ENCODE peak calls at places on chromosomes 6 and 20, in six cellular contexts. One of them, this sample, is unnamed.

GRCh38 chr6:85660181-85660611 is 17.5 kb upstream of the SYNCRIP start:
- DNase-seq in ureter: no peak
- DNase-seq in NCI-H1694 treated with DMSO at 0.1 percent for 48 hours: no peak
- DNase-seq in Peyer's patch: no peak
- DNase-seq in AG08395: peak
- DNase-seq in activated CD8-positive, alpha-beta memory T cell treated with anti-CD3 and anti-CD28 coated beads for 24 hours: no peak
- DNase-seq in this sample: no peak

GRCh38 chr6:33276864-33277662 is at the start of gene B3GALT4:
- DNase-seq in ureter: peak
- DNase-seq in NCI-H1694 treated with DMSO at 0.1 percent for 48 hours: no peak
- DNase-seq in Peyer's patch: peak
- DNase-seq in AG08395: peak
- DNase-seq in activated CD8-positive, alpha-beta memory T cell treated with anti-CD3 and anti-CD28 coated beads for 24 hours: peak
- DNase-seq in this sample: no peak

GRCh38 chr6:2866183-2866846 is 24.7 kb upstream of the SERPINB1 start:
- DNase-seq in ureter: no peak
- DNase-seq in NCI-H1694 treated with DMSO at 0.1 percent for 48 hours: no peak
- DNase-seq in Peyer's patch: no peak
- DNase-seq in AG08395: no peak
- DNase-seq in activated CD8-positive, alpha-beta memory T cell treated with anti-CD3 and anti-CD28 coated beads for 24 hours: peak
- DNase-seq in this sample: no peak

GRCh38 chr20:22305391-22305790 is 279.0 kb downstream of the FOXA2 start:
- DNase-seq in ureter: no peak
- DNase-seq in NCI-H1694 treated with DMSO at 0.1 percent for 48 hours: no peak
- DNase-seq in Peyer's patch: no peak
- DNase-seq in AG08395: no peak
- DNase-seq in activated CD8-positive, alpha-beta memory T cell treated with anti-CD3 and anti-CD28 coated beads for 24 hours: no peak
- DNase-seq in this sample: no peak

GRCh38 chr6:107786709-107787588 is 37.2 kb downstream of the SCML4 start:
- DNase-seq in ureter: no peak
- DNase-seq in NCI-H1694 treated with DMSO at 0.1 percent for 48 hours: no peak
- DNase-seq in Peyer's patch: peak
- DNase-seq in AG08395: no peak
- DNase-seq in activated CD8-positive, alpha-beta memory T cell treated with anti-CD3 and anti-CD28 coated beads for 24 hours: no peak
- DNase-seq in this sample: peak

GRCh38 chr6:168514216-168514615 is 73.2 kb downstream of the SMOC2 start:
- DNase-seq in ureter: peak
- DNase-seq in NCI-H1694 treated with DMSO at 0.1 percent for 48 hours: no peak
- DNase-seq in Peyer's patch: peak
- DNase-seq in AG08395: no peak
- DNase-seq in activated CD8-positive, alpha-beta memory T cell treated with anti-CD3 and anti-CD28 coated beads for 24 hours: no peak
- DNase-seq in this sample: no peak

GRCh38 chr20:47847882-47848485 is 62.7 kb upstream of the SULF2 start:
- DNase-seq in ureter: no peak
- DNase-seq in NCI-H1694 treated with DMSO at 0.1 percent for 48 hours: peak
- DNase-seq in Peyer's patch: no peak
- DNase-seq in AG08395: no peak
- DNase-seq in activated CD8-positive, alpha-beta memory T cell treated with anti-CD3 and anti-CD28 coated beads for 24 hours: no peak
- DNase-seq in this sample: no peak

GRCh38 chr6:99495466-99495865 is 19.8 kb downstream of the USP45 start:
- DNase-seq in ureter: no peak
- DNase-seq in NCI-H1694 treated with DMSO at 0.1 percent for 48 hours: no peak
- DNase-seq in Peyer's patch: no peak
- DNase-seq in AG08395: no peak
- DNase-seq in activated CD8-positive, alpha-beta memory T cell treated with anti-CD3 and anti-CD28 coated beads for 24 hours: no peak
- DNase-seq in this sample: no peak

GRCh38 chr20:53718142-53718481 is 124.5 kb upstream of the ZNF217 start:
- DNase-seq in ureter: no peak
- DNase-seq in NCI-H1694 treated with DMSO at 0.1 percent for 48 hours: no peak
- DNase-seq in Peyer's patch: no peak
- DNase-seq in AG08395: no peak
- DNase-seq in activated CD8-positive, alpha-beta memory T cell treated with anti-CD3 and anti-CD28 coated beads for 24 hours: no peak
- DNase-seq in this sample: no peak

GRCh38 chr20:33524261-33524660 is 34.4 kb downstream of the CBFA2T2 start:
- DNase-seq in ureter: no peak
- DNase-seq in NCI-H1694 treated with DMSO at 0.1 percent for 48 hours: no peak
- DNase-seq in Peyer's patch: no peak
- DNase-seq in AG08395: no peak
- DNase-seq in activated CD8-positive, alpha-beta memory T cell treated with anti-CD3 and anti-CD28 coated beads for 24 hours: no peak
- DNase-seq in this sample: no peak

GRCh38 chr6:52326540-52327364 is 35.2 kb upstream of the PAQR8 start:
- DNase-seq in ureter: no peak
- DNase-seq in NCI-H1694 treated with DMSO at 0.1 percent for 48 hours: no peak
- DNase-seq in Peyer's patch: no peak
- DNase-seq in AG08395: no peak
- DNase-seq in activated CD8-positive, alpha-beta memory T cell treated with anti-CD3 and anti-CD28 coated beads for 24 hours: no peak
- DNase-seq in this sample: no peak

GRCh38 chr6:7773914-7774313 is 48.0 kb downstream of the BMP6 start:
- DNase-seq in ureter: no peak
- DNase-seq in NCI-H1694 treated with DMSO at 0.1 percent for 48 hours: no peak
- DNase-seq in Peyer's patch: no peak
- DNase-seq in AG08395: no peak
- DNase-seq in activated CD8-positive, alpha-beta memory T cell treated with anti-CD3 and anti-CD28 coated beads for 24 hours: no peak
- DNase-seq in this sample: no peak

GRCh38 chr20:63896136-63896890 is 1.4 kb downstream of the DNAJC5 start:
- DNase-seq in ureter: no peak
- DNase-seq in NCI-H1694 treated with DMSO at 0.1 percent for 48 hours: no peak
- DNase-seq in Peyer's patch: peak
- DNase-seq in AG08395: peak
- DNase-seq in activated CD8-positive, alpha-beta memory T cell treated with anti-CD3 and anti-CD28 coated beads for 24 hours: peak
- DNase-seq in this sample: no peak

GRCh38 chr6:2225422-2226392 is 19.7 kb downstream of the GMDS start:
- DNase-seq in ureter: no peak
- DNase-seq in NCI-H1694 treated with DMSO at 0.1 percent for 48 hours: no peak
- DNase-seq in Peyer's patch: no peak
- DNase-seq in AG08395: no peak
- DNase-seq in activated CD8-positive, alpha-beta memory T cell treated with anti-CD3 and anti-CD28 coated beads for 24 hours: no peak
- DNase-seq in this sample: no peak

GRCh38 chr6:20438462-20439070 is 36.9 kb downstream of the E2F3 start:
- DNase-seq in ureter: no peak
- DNase-seq in NCI-H1694 treated with DMSO at 0.1 percent for 48 hours: peak
- DNase-seq in Peyer's patch: no peak
- DNase-seq in AG08395: peak
- DNase-seq in activated CD8-positive, alpha-beta memory T cell treated with anti-CD3 and anti-CD28 coated beads for 24 hours: no peak
- DNase-seq in this sample: no peak

GRCh38 chr6:150290429-150290828 is 78.4 kb upstream of the IYD start:
- DNase-seq in ureter: no peak
- DNase-seq in NCI-H1694 treated with DMSO at 0.1 percent for 48 hours: no peak
- DNase-seq in Peyer's patch: no peak
- DNase-seq in AG08395: peak
- DNase-seq in activated CD8-positive, alpha-beta memory T cell treated with anti-CD3 and anti-CD28 coated beads for 24 hours: no peak
- DNase-seq in this sample: no peak

GRCh38 chr20:39871013-39871412 is 818.0 kb downstream of the MAFB start:
- DNase-seq in ureter: no peak
- DNase-seq in NCI-H1694 treated with DMSO at 0.1 percent for 48 hours: no peak
- DNase-seq in Peyer's patch: no peak
- DNase-seq in AG08395: no peak
- DNase-seq in activated CD8-positive, alpha-beta memory T cell treated with anti-CD3 and anti-CD28 coated beads for 24 hours: no peak
- DNase-seq in this sample: no peak

GRCh38 chr6:74879234-74879633 is 326.6 kb downstream of the COL12A1 start:
- DNase-seq in ureter: no peak
- DNase-seq in NCI-H1694 treated with DMSO at 0.1 percent for 48 hours: no peak
- DNase-seq in Peyer's patch: no peak
- DNase-seq in AG08395: peak
- DNase-seq in activated CD8-positive, alpha-beta memory T cell treated with anti-CD3 and anti-CD28 coated beads for 24 hours: no peak
- DNase-seq in this sample: no peak

GRCh38 chr6:145141609-145142008 is 593.7 kb downstream of the EPM2A start:
- DNase-seq in ureter: no peak
- DNase-seq in NCI-H1694 treated with DMSO at 0.1 percent for 48 hours: no peak
- DNase-seq in Peyer's patch: no peak
- DNase-seq in AG08395: no peak
- DNase-seq in activated CD8-positive, alpha-beta memory T cell treated with anti-CD3 and anti-CD28 coated beads for 24 hours: no peak
- DNase-seq in this sample: no peak

GRCh38 chr6:33964387-33964786 is 160.6 kb upstream of the MLN start:
- DNase-seq in ureter: no peak
- DNase-seq in NCI-H1694 treated with DMSO at 0.1 percent for 48 hours: no peak
- DNase-seq in Peyer's patch: no peak
- DNase-seq in AG08395: no peak
- DNase-seq in activated CD8-positive, alpha-beta memory T cell treated with anti-CD3 and anti-CD28 coated beads for 24 hours: no peak
- DNase-seq in this sample: no peak

GRCh38 chr6:165220030-165220429 is 89.4 kb downstream of the C6orf118 start:
- DNase-seq in ureter: no peak
- DNase-seq in NCI-H1694 treated with DMSO at 0.1 percent for 48 hours: no peak
- DNase-seq in Peyer's patch: no peak
- DNase-seq in AG08395: no peak
- DNase-seq in activated CD8-positive, alpha-beta memory T cell treated with anti-CD3 and anti-CD28 coated beads for 24 hours: no peak
- DNase-seq in this sample: no peak

GRCh38 chr6:1404713-1405098 is 15.3 kb downstream of the FOXF2 start:
- DNase-seq in ureter: no peak
- DNase-seq in NCI-H1694 treated with DMSO at 0.1 percent for 48 hours: no peak
- DNase-seq in Peyer's patch: peak
- DNase-seq in AG08395: no peak
- DNase-seq in activated CD8-positive, alpha-beta memory T cell treated with anti-CD3 and anti-CD28 coated beads for 24 hours: no peak
- DNase-seq in this sample: no peak

GRCh38 chr6:34792605-34793500 is 970 bp downstream of the BLTP3A start:
- DNase-seq in ureter: peak
- DNase-seq in NCI-H1694 treated with DMSO at 0.1 percent for 48 hours: no peak
- DNase-seq in Peyer's patch: peak
- DNase-seq in AG08395: peak
- DNase-seq in activated CD8-positive, alpha-beta memory T cell treated with anti-CD3 and anti-CD28 coated beads for 24 hours: no peak
- DNase-seq in this sample: no peak

GRCh38 chr6:129251669-129252376 is 368.9 kb downstream of the LAMA2 start:
- DNase-seq in ureter: peak
- DNase-seq in NCI-H1694 treated with DMSO at 0.1 percent for 48 hours: peak
- DNase-seq in Peyer's patch: peak
- DNase-seq in AG08395: peak
- DNase-seq in activated CD8-positive, alpha-beta memory T cell treated with anti-CD3 and anti-CD28 coated beads for 24 hours: peak
- DNase-seq in this sample: no peak

GRCh38 chr6:113980937-113981554 is 10.1 kb upstream of the HDAC2 start:
- DNase-seq in ureter: no peak
- DNase-seq in NCI-H1694 treated with DMSO at 0.1 percent for 48 hours: peak
- DNase-seq in Peyer's patch: no peak
- DNase-seq in AG08395: peak
- DNase-seq in activated CD8-positive, alpha-beta memory T cell treated with anti-CD3 and anti-CD28 coated beads for 24 hours: no peak
- DNase-seq in this sample: no peak

GRCh38 chr20:4083103-4083864 is 67.9 kb upstream of the RNF24 start:
- DNase-seq in ureter: peak
- DNase-seq in NCI-H1694 treated with DMSO at 0.1 percent for 48 hours: no peak
- DNase-seq in Peyer's patch: no peak
- DNase-seq in AG08395: no peak
- DNase-seq in activated CD8-positive, alpha-beta memory T cell treated with anti-CD3 and anti-CD28 coated beads for 24 hours: peak
- DNase-seq in this sample: no peak

GRCh38 chr6:31825553-31825952 is 2.0 kb upstream of the HSPA1B start:
- DNase-seq in ureter: no peak
- DNase-seq in NCI-H1694 treated with DMSO at 0.1 percent for 48 hours: no peak
- DNase-seq in Peyer's patch: no peak
- DNase-seq in AG08395: no peak
- DNase-seq in activated CD8-positive, alpha-beta memory T cell treated with anti-CD3 and anti-CD28 coated beads for 24 hours: no peak
- DNase-seq in this sample: no peak

GRCh38 chr6:166275714-166276166 is 32.5 kb downstream of the PRR18 start:
- DNase-seq in ureter: peak
- DNase-seq in NCI-H1694 treated with DMSO at 0.1 percent for 48 hours: peak
- DNase-seq in Peyer's patch: peak
- DNase-seq in AG08395: peak
- DNase-seq in activated CD8-positive, alpha-beta memory T cell treated with anti-CD3 and anti-CD28 coated beads for 24 hours: peak
- DNase-seq in this sample: no peak

GRCh38 chr20:46354207-46354555 is 45.9 kb upstream of the CDH22 start:
- DNase-seq in ureter: no peak
- DNase-seq in NCI-H1694 treated with DMSO at 0.1 percent for 48 hours: no peak
- DNase-seq in Peyer's patch: no peak
- DNase-seq in AG08395: no peak
- DNase-seq in activated CD8-positive, alpha-beta memory T cell treated with anti-CD3 and anti-CD28 coated beads for 24 hours: no peak
- DNase-seq in this sample: no peak

GRCh38 chr6:150813319-150813992 is 52.0 kb upstream of the MTHFD1L start:
- DNase-seq in ureter: peak
- DNase-seq in NCI-H1694 treated with DMSO at 0.1 percent for 48 hours: no peak
- DNase-seq in Peyer's patch: no peak
- DNase-seq in AG08395: peak
- DNase-seq in activated CD8-positive, alpha-beta memory T cell treated with anti-CD3 and anti-CD28 coated beads for 24 hours: peak
- DNase-seq in this sample: no peak

GRCh38 chr6:119742188-119742803 is 392.7 kb upstream of the MAN1A1 start:
- DNase-seq in ureter: peak
- DNase-seq in NCI-H1694 treated with DMSO at 0.1 percent for 48 hours: peak
- DNase-seq in Peyer's patch: peak
- DNase-seq in AG08395: peak
- DNase-seq in activated CD8-positive, alpha-beta memory T cell treated with anti-CD3 and anti-CD28 coated beads for 24 hours: peak
- DNase-seq in this sample: no peak

GRCh38 chr6:163999475-164000125 is 585.1 kb downstream of the QKI start:
- DNase-seq in ureter: no peak
- DNase-seq in NCI-H1694 treated with DMSO at 0.1 percent for 48 hours: no peak
- DNase-seq in Peyer's patch: no peak
- DNase-seq in AG08395: no peak
- DNase-seq in activated CD8-positive, alpha-beta memory T cell treated with anti-CD3 and anti-CD28 coated beads for 24 hours: no peak
- DNase-seq in this sample: no peak

GRCh38 chr20:64226686-64227576 is 28.6 kb upstream of the PCMTD2 start:
- DNase-seq in ureter: no peak
- DNase-seq in NCI-H1694 treated with DMSO at 0.1 percent for 48 hours: no peak
- DNase-seq in Peyer's patch: no peak
- DNase-seq in AG08395: no peak
- DNase-seq in activated CD8-positive, alpha-beta memory T cell treated with anti-CD3 and anti-CD28 coated beads for 24 hours: no peak
- DNase-seq in this sample: no peak

GRCh38 chr6:46651766-46652165 is 852 bp downstream of the CYP39A1 start:
- DNase-seq in ureter: no peak
- DNase-seq in NCI-H1694 treated with DMSO at 0.1 percent for 48 hours: no peak
- DNase-seq in Peyer's patch: no peak
- DNase-seq in AG08395: no peak
- DNase-seq in activated CD8-positive, alpha-beta memory T cell treated with anti-CD3 and anti-CD28 coated beads for 24 hours: no peak
- DNase-seq in this sample: no peak

GRCh38 chr6:54132587-54132986 is 21.3 kb downstream of the MLIP start:
- DNase-seq in ureter: no peak
- DNase-seq in NCI-H1694 treated with DMSO at 0.1 percent for 48 hours: no peak
- DNase-seq in Peyer's patch: no peak
- DNase-seq in AG08395: no peak
- DNase-seq in activated CD8-positive, alpha-beta memory T cell treated with anti-CD3 and anti-CD28 coated beads for 24 hours: no peak
- DNase-seq in this sample: no peak

GRCh38 chr6:7669742-7670141 is 56.2 kb upstream of the BMP6 start:
- DNase-seq in ureter: no peak
- DNase-seq in NCI-H1694 treated with DMSO at 0.1 percent for 48 hours: no peak
- DNase-seq in Peyer's patch: no peak
- DNase-seq in AG08395: no peak
- DNase-seq in activated CD8-positive, alpha-beta memory T cell treated with anti-CD3 and anti-CD28 coated beads for 24 hours: no peak
- DNase-seq in this sample: no peak